ENCODE peak calls at places on chromosomes 1 and 21, in seven cellular contexts. One of them, this sample, is unnamed.
A peak's percentile ranks its signal among the peaks of the same experiment; 100 is the strongest.

GRCh38 chr21:45146801-45147200 is 72.4 kb downstream of the ADARB1 start:
- DNase-seq in heart left ventricle: peak; percentile 9
- DNase-seq in hepatocyte: no peak
- DNase-seq in pancreas: no peak
- DNase-seq in neural progenitor cell: no peak
- DNase-seq in AG09319: no peak
- DNase-seq in endothelial cell: no peak
- DNase-seq in this sample: no peak

GRCh38 chr1:159856576-159856975 is 5.9 kb downstream of the VSIG8 start:
- DNase-seq in heart left ventricle: no peak
- DNase-seq in hepatocyte: no peak
- DNase-seq in pancreas: no peak
- DNase-seq in neural progenitor cell: no peak
- DNase-seq in AG09319: no peak
- DNase-seq in endothelial cell: no peak
- DNase-seq in this sample: no peak

GRCh38 chr1:190244406-190244805 is 233.3 kb downstream of the BRINP3 start:
- DNase-seq in heart left ventricle: no peak
- DNase-seq in hepatocyte: no peak
- DNase-seq in pancreas: no peak
- DNase-seq in neural progenitor cell: no peak
- DNase-seq in AG09319: no peak
- DNase-seq in endothelial cell: no peak
- DNase-seq in this sample: no peak

GRCh38 chr21:38839683-38840286 is 34.1 kb downstream of the ETS2 start:
- DNase-seq in heart left ventricle: no peak
- DNase-seq in hepatocyte: no peak
- DNase-seq in pancreas: no peak
- DNase-seq in neural progenitor cell: no peak
- DNase-seq in AG09319: peak; percentile 42
- DNase-seq in endothelial cell: no peak
- DNase-seq in this sample: peak; percentile 68

GRCh38 chr1:24463756-24464377 is 38.8 kb upstream of the RCAN3 start:
- DNase-seq in heart left ventricle: no peak
- DNase-seq in hepatocyte: no peak
- DNase-seq in pancreas: no peak
- DNase-seq in neural progenitor cell: peak; percentile 52
- DNase-seq in AG09319: no peak
- DNase-seq in endothelial cell: no peak
- DNase-seq in this sample: no peak

GRCh38 chr1:157101196-157101595 is 1.6 kb upstream of the ETV3L start:
- DNase-seq in heart left ventricle: no peak
- DNase-seq in hepatocyte: no peak
- DNase-seq in pancreas: no peak
- DNase-seq in neural progenitor cell: no peak
- DNase-seq in AG09319: no peak
- DNase-seq in endothelial cell: no peak
- DNase-seq in this sample: no peak

GRCh38 chr1:244052011-244052727 is 1.1 kb downstream of the ZBTB18 start:
- DNase-seq in heart left ventricle: no peak
- DNase-seq in hepatocyte: no peak
- DNase-seq in pancreas: no peak
- DNase-seq in neural progenitor cell: peak; percentile 57
- DNase-seq in AG09319: no peak
- DNase-seq in endothelial cell: no peak
- DNase-seq in this sample: no peak

GRCh38 chr1:150322310-150322709 is 977 bp downstream of the PRPF3 start:
- DNase-seq in heart left ventricle: no peak
- DNase-seq in hepatocyte: no peak
- DNase-seq in pancreas: no peak
- DNase-seq in neural progenitor cell: no peak
- DNase-seq in AG09319: no peak
- DNase-seq in endothelial cell: no peak
- DNase-seq in this sample: peak; percentile 27

GRCh38 chr1:181104042-181104789 is 15.7 kb downstream of the IER5 start:
- DNase-seq in heart left ventricle: no peak
- DNase-seq in hepatocyte: no peak
- DNase-seq in pancreas: no peak
- DNase-seq in neural progenitor cell: no peak
- DNase-seq in AG09319: no peak
- DNase-seq in endothelial cell: no peak
- DNase-seq in this sample: no peak

GRCh38 chr21:36396971-36397370 is 11.8 kb downstream of the CHAF1B start:
- DNase-seq in heart left ventricle: no peak
- DNase-seq in hepatocyte: no peak
- DNase-seq in pancreas: no peak
- DNase-seq in neural progenitor cell: no peak
- DNase-seq in AG09319: no peak
- DNase-seq in endothelial cell: no peak
- DNase-seq in this sample: no peak

GRCh38 chr1:178341218-178341956 is 155.4 kb downstream of the CLEC20A start:
- DNase-seq in heart left ventricle: peak; percentile 63
- DNase-seq in hepatocyte: peak; percentile 77
- DNase-seq in pancreas: peak; percentile 39
- DNase-seq in neural progenitor cell: peak; percentile 95
- DNase-seq in AG09319: peak; percentile 72
- DNase-seq in endothelial cell: peak; percentile 76
- DNase-seq in this sample: peak; percentile 74

GRCh38 chr1:115867216-115867615 is 26.3 kb upstream of the NHLH2 start:
- DNase-seq in heart left ventricle: no peak
- DNase-seq in hepatocyte: no peak
- DNase-seq in pancreas: no peak
- DNase-seq in neural progenitor cell: no peak
- DNase-seq in AG09319: no peak
- DNase-seq in endothelial cell: no peak
- DNase-seq in this sample: no peak

GRCh38 chr1:46171872-46172271 is 3.0 kb upstream of the TSPAN1 start:
- DNase-seq in heart left ventricle: no peak
- DNase-seq in hepatocyte: no peak
- DNase-seq in pancreas: peak; percentile 72
- DNase-seq in neural progenitor cell: no peak
- DNase-seq in AG09319: no peak
- DNase-seq in endothelial cell: no peak
- DNase-seq in this sample: no peak

GRCh38 chr1:225460737-225461532 is 33.1 kb upstream of the LBR start:
- DNase-seq in heart left ventricle: no peak
- DNase-seq in hepatocyte: no peak
- DNase-seq in pancreas: no peak
- DNase-seq in neural progenitor cell: no peak
- DNase-seq in AG09319: no peak
- DNase-seq in endothelial cell: no peak
- DNase-seq in this sample: no peak

GRCh38 chr1:147080671-147081394 is 91.4 kb downstream of the PRKAB2 start:
- DNase-seq in heart left ventricle: no peak
- DNase-seq in hepatocyte: no peak
- DNase-seq in pancreas: no peak
- DNase-seq in neural progenitor cell: no peak
- DNase-seq in AG09319: no peak
- DNase-seq in endothelial cell: no peak
- DNase-seq in this sample: no peak

GRCh38 chr1:9413143-9413876 is 120.6 kb downstream of the SPSB1 start:
- DNase-seq in heart left ventricle: peak; percentile 59
- DNase-seq in hepatocyte: peak; percentile 88
- DNase-seq in pancreas: peak; percentile 68
- DNase-seq in neural progenitor cell: peak; percentile 55
- DNase-seq in AG09319: peak; percentile 67
- DNase-seq in endothelial cell: no peak
- DNase-seq in this sample: peak; percentile 55

GRCh38 chr1:107474877-107475612 is 334.2 kb downstream of the NTNG1 start:
- DNase-seq in heart left ventricle: no peak
- DNase-seq in hepatocyte: no peak
- DNase-seq in pancreas: no peak
- DNase-seq in neural progenitor cell: peak; percentile 24
- DNase-seq in AG09319: no peak
- DNase-seq in endothelial cell: no peak
- DNase-seq in this sample: no peak

GRCh38 chr1:217343907-217344306 is 287.0 kb downstream of the GPATCH2 start:
- DNase-seq in heart left ventricle: no peak
- DNase-seq in hepatocyte: no peak
- DNase-seq in pancreas: peak; percentile 9
- DNase-seq in neural progenitor cell: peak; percentile 21
- DNase-seq in AG09319: no peak
- DNase-seq in endothelial cell: no peak
- DNase-seq in this sample: no peak

DNA sequence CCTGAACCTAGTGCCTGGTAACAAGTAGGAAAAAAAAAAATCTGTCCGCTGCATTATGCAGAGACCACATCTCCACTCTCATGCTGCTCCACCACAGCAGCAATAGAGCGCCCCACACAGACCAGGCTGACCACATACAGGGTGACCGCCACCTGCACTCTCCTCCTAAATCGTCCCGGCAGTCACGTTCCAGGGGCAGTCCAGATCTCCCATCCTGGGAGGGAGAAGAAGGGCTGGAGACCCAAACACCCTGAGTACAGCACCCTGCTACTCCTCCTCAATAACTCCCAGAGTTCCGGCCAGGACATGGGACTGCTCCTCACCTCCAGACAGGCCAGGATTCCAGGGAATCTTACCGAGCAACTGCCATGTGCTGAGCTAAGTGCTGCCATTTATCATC is 15.3 kb downstream of the URB1 start:
- DNase-seq in heart left ventricle: no peak
- DNase-seq in hepatocyte: no peak
- DNase-seq in pancreas: no peak
- DNase-seq in neural progenitor cell: no peak
- DNase-seq in AG09319: no peak
- DNase-seq in endothelial cell: no peak
- DNase-seq in this sample: no peak
- TF ChIP-seq CTCF in heart left ventricle: no peak
- TF ChIP-seq CTCF in hepatocyte: no peak
- TF ChIP-seq CTCF in pancreas: no peak
- TF ChIP-seq CTCF in neural progenitor cell: no peak
- TF ChIP-seq CTCF in AG09319: no peak
- TF ChIP-seq CTCF in endothelial cell: no peak
- TF ChIP-seq CTCF in this sample: no peak

DNA sequence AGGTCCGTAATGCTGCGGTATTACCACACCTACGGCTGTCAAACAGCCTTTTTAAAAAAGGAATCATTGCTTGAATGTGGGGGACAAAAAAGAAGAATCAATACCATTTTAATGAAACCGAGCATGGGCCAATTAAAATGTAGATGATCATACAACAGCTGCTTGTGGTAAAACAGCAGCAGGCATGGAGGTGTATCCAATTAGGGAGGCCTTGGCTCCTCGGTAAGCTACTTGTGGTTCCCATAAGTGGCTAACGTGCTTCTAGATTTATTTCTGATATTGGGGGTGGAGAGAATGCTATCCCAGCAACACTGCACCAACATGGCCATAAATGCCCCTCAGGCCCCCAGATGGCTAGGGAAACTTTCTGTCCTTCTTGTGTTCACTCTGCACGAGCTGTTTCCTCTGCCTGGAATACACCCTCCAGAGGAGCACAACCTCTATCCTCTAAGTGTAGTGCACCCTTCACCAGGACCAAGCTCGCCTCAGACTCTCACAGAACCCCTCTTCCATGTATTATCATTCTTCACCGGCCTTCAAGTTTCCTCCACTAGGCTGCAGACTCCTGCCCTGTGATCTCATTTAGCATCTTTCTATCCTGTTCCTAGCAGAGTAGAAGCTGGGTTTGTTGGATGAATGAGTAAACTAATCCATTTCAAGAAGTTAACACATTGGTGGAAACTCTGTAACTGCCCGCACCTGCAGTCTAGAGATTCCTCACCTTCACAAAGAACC is 1.6 kb downstream of the PTPN14 start:
- DNase-seq in heart left ventricle: no peak
- DNase-seq in hepatocyte: peak; percentile 55
- DNase-seq in pancreas: no peak
- DNase-seq in neural progenitor cell: peak; percentile 40
- DNase-seq in AG09319: no peak
- DNase-seq in endothelial cell: no peak
- DNase-seq in this sample: no peak
- TF ChIP-seq CTCF in heart left ventricle: no peak
- TF ChIP-seq CTCF in hepatocyte: peak; percentile 30
- TF ChIP-seq CTCF in pancreas: no peak
- TF ChIP-seq CTCF in neural progenitor cell: no peak
- TF ChIP-seq CTCF in AG09319: peak; percentile 39
- TF ChIP-seq CTCF in endothelial cell: no peak
- TF ChIP-seq CTCF in this sample: peak; percentile 53

GRCh38 chr1:53822931-53823330 is 15.2 kb downstream of the NDC1 start:
- DNase-seq in heart left ventricle: no peak
- DNase-seq in hepatocyte: no peak
- DNase-seq in pancreas: no peak
- DNase-seq in neural progenitor cell: no peak
- DNase-seq in AG09319: no peak
- DNase-seq in endothelial cell: no peak
- DNase-seq in this sample: no peak

GRCh38 chr1:53821380-53821779 is 16.7 kb downstream of the NDC1 start:
- DNase-seq in heart left ventricle: no peak
- DNase-seq in hepatocyte: no peak
- DNase-seq in pancreas: no peak
- DNase-seq in neural progenitor cell: no peak
- DNase-seq in AG09319: no peak
- DNase-seq in endothelial cell: no peak
- DNase-seq in this sample: no peak

GRCh38 chr1:53825306-53825705 is 12.8 kb downstream of the NDC1 start:
- DNase-seq in heart left ventricle: no peak
- DNase-seq in hepatocyte: no peak
- DNase-seq in pancreas: no peak
- DNase-seq in neural progenitor cell: no peak
- DNase-seq in AG09319: no peak
- DNase-seq in endothelial cell: no peak
- DNase-seq in this sample: no peak

DNA sequence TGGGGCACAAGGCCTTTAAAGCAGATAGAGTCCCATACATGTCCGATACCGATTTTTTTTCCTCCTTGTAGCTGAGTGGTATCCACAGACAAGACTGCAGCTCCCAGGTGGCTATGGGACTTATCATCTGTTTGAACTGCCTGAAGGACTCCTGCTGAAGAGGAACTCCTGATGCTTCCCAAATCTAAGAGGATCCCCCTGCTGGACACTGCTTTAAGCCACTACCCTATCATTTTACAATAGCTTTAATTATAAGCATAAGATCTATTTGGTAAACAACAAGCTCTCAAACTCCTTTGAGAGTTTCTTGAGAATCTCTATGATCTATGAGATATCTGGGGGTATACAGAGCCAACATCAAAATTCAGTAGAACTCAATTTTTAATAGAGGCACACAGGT is 11.7 kb downstream of the NDC1 start:
- DNase-seq in heart left ventricle: no peak
- DNase-seq in hepatocyte: no peak
- DNase-seq in pancreas: no peak
- DNase-seq in neural progenitor cell: peak; percentile 6
- DNase-seq in AG09319: peak; percentile 15
- DNase-seq in endothelial cell: no peak
- DNase-seq in this sample: peak; percentile 16
- TF ChIP-seq CTCF in heart left ventricle: no peak
- TF ChIP-seq CTCF in hepatocyte: no peak
- TF ChIP-seq CTCF in pancreas: no peak
- TF ChIP-seq CTCF in neural progenitor cell: peak; percentile 25
- TF ChIP-seq CTCF in AG09319: peak; percentile 34
- TF ChIP-seq CTCF in endothelial cell: no peak
- TF ChIP-seq CTCF in this sample: peak; percentile 50

DNA sequence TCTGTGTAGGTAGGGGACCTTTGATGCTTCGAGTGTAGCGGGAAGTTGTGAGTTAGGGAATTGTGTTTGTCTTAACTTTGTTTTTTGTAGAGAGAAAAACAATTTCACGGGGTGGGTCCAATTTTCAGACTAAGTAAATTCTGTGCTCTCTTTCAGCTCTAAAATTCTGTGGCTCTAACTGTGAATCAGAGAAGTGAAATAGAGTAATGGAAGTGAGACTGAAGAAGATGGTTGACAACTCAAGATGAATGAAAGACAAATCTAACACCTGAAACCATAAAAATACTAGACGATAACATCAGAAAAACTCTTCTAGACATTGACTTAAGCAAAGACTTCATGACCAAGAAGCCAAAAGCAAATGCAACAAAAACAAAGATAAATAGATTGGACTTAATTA is 4.4 kb upstream of the FMO1 start:
- DNase-seq in heart left ventricle: no peak
- DNase-seq in hepatocyte: no peak
- DNase-seq in pancreas: no peak
- DNase-seq in neural progenitor cell: no peak
- DNase-seq in AG09319: no peak
- DNase-seq in endothelial cell: no peak
- DNase-seq in this sample: no peak
- TF ChIP-seq CTCF in heart left ventricle: no peak
- TF ChIP-seq CTCF in hepatocyte: no peak
- TF ChIP-seq CTCF in pancreas: no peak
- TF ChIP-seq CTCF in neural progenitor cell: no peak
- TF ChIP-seq CTCF in AG09319: no peak
- TF ChIP-seq CTCF in endothelial cell: no peak
- TF ChIP-seq CTCF in this sample: no peak

This sample was measured in AG09309.